ENCODE peak calls at places on chromosomes 13 and 19, in eight cellular contexts. I is suprapubic skin, M is mucosa of descending colon, Q is heart right ventricle, Y is fibroblast of lung, C is tibial nerve, Z is OCI-LY7, L is tibial artery. F is an unnamed sample.

GRCh38 chr13:50893211-50893852 is 16.3 kb upstream of the RNASEH2B start:
- DNase-seq in M (no peak), Z (peak; percentile 93), C (no peak), Q (no peak), Y (peak; percentile 37), I (no peak), L (no peak), F (no peak)

GRCh38 chr13:20997301-20998061 is 63.9 kb downstream of the LATS2 start:
- DNase-seq in L (peak; percentile 20), Q (no peak), C (no peak), Y (peak; percentile 99), M (peak; percentile 17), I (no peak), Z (no peak), F (no peak)

GRCh38 chr19:24029941-24030636 is 56.9 kb upstream of the ZNF254 start:
- DNase-seq in C (no peak), M (no peak), Z (peak; percentile 18), Q (no peak), L (no peak), I (no peak), Y (no peak), F (no peak)

GRCh38 chr13:39263033-39263432 is 224.8 kb downstream of the NHLRC3 start:
- DNase-seq in L (peak; percentile 59), M (peak; percentile 66), Q (no peak), I (no peak), C (peak; percentile 75), Y (peak; percentile 10), Z (peak; percentile 44), F (no peak)

GRCh38 chr19:2371656-2372055 is 11.6 kb downstream of the TMPRSS9 start:
- DNase-seq in Y (no peak), L (no peak), Q (no peak), Z (no peak), M (no peak), C (no peak), I (no peak), F (no peak)

GRCh38 chr19:18202759-18203407 is 959 bp downstream of the RAB3A start:
- DNase-seq in C (no peak), M (peak; percentile 49), Y (no peak), Z (peak; percentile 70), L (no peak), I (no peak), Q (peak; percentile 42), F (no peak)

GRCh38 chr13:79404985-79405384 is 1.1 kb downstream of the RBM26 start:
- DNase-seq in Q (no peak), I (no peak), C (no peak), Z (no peak), L (no peak), Y (peak; percentile 23), M (no peak), F (no peak)

GRCh38 chr13:29924482-29924884 is 74.1 kb upstream of the UBL3 start:
- DNase-seq in Z (no peak), L (no peak), M (no peak), I (no peak), C (no peak), Y (peak; percentile 89), Q (no peak), F (no peak)

GRCh38 chr19:51272183-51272817 is 21.4 kb downstream of the SIGLECL1 start:
- DNase-seq in Z (no peak), I (peak; percentile 48), Y (no peak), C (no peak), M (no peak), L (no peak), Q (no peak), F (no peak)

GRCh38 chr19:13929340-13929739 is 8.9 kb downstream of the PODNL1 start:
- DNase-seq in L (no peak), C (no peak), Y (no peak), I (no peak), Z (no peak), M (no peak), Q (no peak), F (no peak)

GRCh38 chr19:55581828-55582223 is 1.2 kb upstream of the ZNF579 start:
- DNase-seq in I (no peak), Z (no peak), L (no peak), M (no peak), C (no peak), Q (no peak), Y (no peak), F (no peak)

GRCh38 chr19:14214580-14214979 is 8.6 kb upstream of the ADGRL1 start:
- DNase-seq in C (no peak), Z (no peak), L (no peak), M (no peak), I (no peak), Y (no peak), Q (no peak), F (no peak)

GRCh38 chr13:31207630-31208549 is 8.1 kb downstream of the B3GLCT start:
- DNase-seq in Q (peak; percentile 55), C (no peak), L (no peak), I (no peak), Z (no peak), M (no peak), Y (peak; percentile 76), F (no peak)

GRCh38 chr19:34963531-34964406 is at the start of gene ZNF792:
- DNase-seq in I (no peak), Q (peak; percentile 76), C (peak; percentile 23), Y (peak; percentile 51), M (peak; percentile 79), L (peak; percentile 58), Z (peak; percentile 70), F (peak; percentile 78)

GRCh38 chr13:64936879-64937278 is 2293.3 kb downstream of the PCDH9 start:
- DNase-seq in Q (no peak), I (no peak), C (no peak), M (no peak), Z (no peak), Y (no peak), L (no peak), F (no peak)

GRCh38 chr13:97327521-97328221 is 105.5 kb downstream of the MBNL2 start:
- DNase-seq in Q (no peak), C (no peak), I (no peak), Z (no peak), L (no peak), M (no peak), Y (peak; percentile 66), F (no peak)

GRCh38 chr19:28454083-28454482 is 758.9 kb downstream of the UQCRFS1 start:
- DNase-seq in Z (no peak), C (no peak), M (no peak), Y (peak; percentile 76), Q (no peak), I (no peak), L (no peak), F (no peak)

GRCh38 chr13:67193979-67194378 is 36.2 kb downstream of the PCDH9 start:
- DNase-seq in L (no peak), Y (no peak), C (no peak), Q (no peak), I (no peak), M (no peak), Z (no peak), F (no peak)

GRCh38 chr13:79496188-79496587 is 15.2 kb downstream of the NDFIP2 start:
- DNase-seq in I (no peak), C (no peak), Y (no peak), L (no peak), M (no peak), Q (no peak), Z (no peak), F (no peak)

GRCh38 chr13:111121421-111121820 is 6.3 kb downstream of the ARHGEF7 start:
- DNase-seq in C (no peak), I (no peak), Q (no peak), M (no peak), L (no peak), Y (no peak), Z (no peak), F (no peak)

GRCh38 chr13:101292711-101293110 is 123.6 kb downstream of the NALCN start:
- DNase-seq in L (no peak), M (no peak), Q (no peak), Y (peak; percentile 74), C (no peak), I (no peak), Z (no peak), F (no peak)

GRCh38 chr19:1281270-1281894 is 4.3 kb upstream of the EFNA2 start:
- DNase-seq in C (no peak), Z (no peak), M (no peak), I (no peak), L (no peak), Y (no peak), Q (no peak), F (no peak)

GRCh38 chr19:1279261-1279660 is 3.9 kb downstream of the FAM174C start:
- DNase-seq in L (no peak), C (no peak), Y (no peak), Q (no peak), M (no peak), Z (no peak), I (no peak), F (no peak)

GRCh38 chr19:1278713-1279112 is 3.4 kb downstream of the FAM174C start:
- DNase-seq in I (no peak), Z (no peak), L (no peak), M (no peak), Y (no peak), C (no peak), Q (peak; percentile 31), F (no peak)

GRCh38 chr19:1280588-1281269 is 4.9 kb upstream of the EFNA2 start:
- DNase-seq in C (no peak), Z (no peak), I (no peak), Q (peak; percentile 17), L (no peak), Y (no peak), M (no peak), F (no peak)

GRCh38 chr19:1279782-1280341 is 4.5 kb downstream of the FAM174C start:
- DNase-seq in M (peak; percentile 92), Q (peak; percentile 87), L (peak; percentile 71), Y (peak; percentile 63), I (no peak), Z (peak; percentile 83), C (peak; percentile 72), F (no peak)
- TF ChIP-seq CTCF in M (peak; percentile 96), Q (peak; percentile 94), L (peak; percentile 90), Y (peak; percentile 84), I (peak; percentile 77), Z (peak; percentile 96), C (peak; percentile 95), F (peak; percentile 90)

GRCh38 chr13:75369986-75370385 is 112.0 kb downstream of the TBC1D4 start:
- DNase-seq in C (no peak), I (no peak), Q (no peak), L (no peak), M (no peak), Z (no peak), Y (no peak), F (no peak)
- H3K4me1 ChIP-seq in C (peaks cover 27% of the 10 kb centered on the region), I (peaks cover 16% of the 10 kb centered on the region), Q (peaks cover 35% of the 10 kb centered on the region), L (peaks cover 18% of the 10 kb centered on the region), M (no peaks in the 10 kb centered on the region), Z (peaks cover 68% of the 10 kb centered on the region), Y (peaks cover 2% of the 10 kb centered on the region), F (no peaks in the 10 kb centered on the region)

DNA sequence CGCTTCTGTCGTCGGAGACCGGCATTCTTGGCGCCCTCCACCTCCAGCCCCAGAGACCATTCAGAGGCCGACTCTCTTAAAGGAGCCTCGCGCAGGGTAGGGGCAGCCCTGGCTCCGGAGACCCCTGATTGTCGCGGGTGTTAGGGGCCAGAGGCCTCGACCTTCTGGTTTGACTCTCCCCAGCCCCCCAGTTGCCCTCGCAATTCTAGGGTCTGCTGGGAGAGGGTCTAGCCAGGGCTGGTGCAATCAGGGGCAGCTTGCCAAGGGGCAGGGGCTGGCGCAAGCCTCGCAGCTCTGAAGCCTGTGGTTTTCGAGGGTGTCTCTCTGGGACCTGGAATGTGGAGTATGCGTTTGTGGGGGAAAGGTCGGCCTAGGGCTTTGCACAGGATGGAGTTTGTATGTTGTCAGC is 1.6 kb upstream of the SLC7A10 start:
- DNase-seq in Q (peak; percentile 4), Z (no peak), M (no peak), L (no peak), C (no peak), Y (peak; percentile 53), I (no peak), F (no peak)
- H3K4me3 ChIP-seq in Q (no peak overlapping the region), Z (no peak overlapping the region), M (no peak overlapping the region), L (no peak overlapping the region), C (no peak overlapping the region), Y (no peak overlapping the region), I (peak overlapping the region; percentile 43), F (peak overlapping the region; percentile 13)

GRCh38 chr13:37640499-37640898 is 41.9 kb upstream of the POSTN start:
- DNase-seq in L (no peak), I (no peak), Q (no peak), C (no peak), Z (peak; percentile 18), Y (peak; percentile 78), M (no peak), F (no peak)
- TF ChIP-seq CTCF in L (peak; percentile 49), I (no peak), Q (peak; percentile 53), C (peak; percentile 7), Z (peak; percentile 64), Y (peak; percentile 69), M (no peak), F (peak; percentile 46)